ENCODE peak calls at places on chromosomes 16 and 17, in six cellular contexts. Y, E, V, J, M and P are unnamed samples.

GRCh38 chr16:14289692-14290340 is 218.7 kb downstream of the MRTFB start:
- DNase-seq in Y (no peak), E (peak), V (no peak), J (peak), M (no peak), P (peak)

GRCh38 chr17:80005360-80006338 is 30.0 kb downstream of the TBC1D16 start:
- DNase-seq in Y (peak), E (peak), V (no peak), J (peak), M (peak), P (peak)

GRCh38 chr17:6497496-6498221 is 53.4 kb downstream of the PIMREG start:
- DNase-seq in Y (no peak), E (no peak), V (no peak), J (no peak), M (no peak), P (no peak)

GRCh38 chr16:11079657-11080187 is 135.4 kb downstream of the CLEC16A start:
- DNase-seq in Y (no peak), E (peak), V (no peak), J (no peak), M (no peak), P (no peak)

GRCh38 chr16:10868562-10869469 is 8.2 kb upstream of the CIITA start:
- DNase-seq in Y (no peak), E (no peak), V (peak), J (no peak), M (no peak), P (no peak)

GRCh38 chr17:18258356-18259038 is at the start of gene FLII:
- DNase-seq in Y (peak), E (peak), V (peak), J (peak), M (peak), P (peak)

GRCh38 chr16:88706288-88706964 is at the start of the genes CTU2 and RNF166:
- DNase-seq in Y (peak), E (peak), V (peak), J (peak), M (peak), P (peak)

GRCh38 chr17:44655983-44656700 is at the start of gene MEIOC:
- DNase-seq in Y (no peak), E (no peak), V (no peak), J (peak), M (peak), P (no peak)

GRCh38 chr16:23119570-23119969 is 29.7 kb downstream of the USP31 start:
- DNase-seq in Y (no peak), E (peak), V (no peak), J (no peak), M (no peak), P (no peak)

GRCh38 chr16:3573146-3573815 is 3.9 kb downstream of the NLRC3 start:
- DNase-seq in Y (no peak), E (no peak), V (no peak), J (no peak), M (no peak), P (no peak)

GRCh38 chr17:75487351-75488070 is 27.8 kb downstream of the CASKIN2 start:
- DNase-seq in Y (no peak), E (no peak), V (no peak), J (no peak), M (no peak), P (no peak)

GRCh38 chr17:7562208-7562605 is 488 bp downstream of the SENP3 start:
- DNase-seq in Y (no peak), E (no peak), V (no peak), J (no peak), M (no peak), P (no peak)

GRCh38 chr17:44546711-44547606 is 10.3 kb upstream of the FZD2 start:
- DNase-seq in Y (no peak), E (peak), V (no peak), J (no peak), M (no peak), P (no peak)

GRCh38 chr17:14037453-14037852 is 31.9 kb upstream of the COX10 start:
- DNase-seq in Y (no peak), E (no peak), V (no peak), J (no peak), M (no peak), P (no peak)

GRCh38 chr17:17087424-17088103 is 45.3 kb downstream of the MPRIP start:
- DNase-seq in Y (no peak), E (no peak), V (no peak), J (no peak), M (no peak), P (no peak)

GRCh38 chr17:78723001-78723796 is 58.9 kb downstream of the CYTH1 start:
- DNase-seq in Y (no peak), E (peak), V (peak), J (no peak), M (peak), P (no peak)

GRCh38 chr16:8958344-8958808 is 5.3 kb downstream of the USP7 start:
- DNase-seq in Y (no peak), E (peak), V (peak), J (no peak), M (no peak), P (no peak)

GRCh38 chr17:67696347-67696746 is 21.4 kb upstream of the NOL11 start:
- DNase-seq in Y (no peak), E (peak), V (no peak), J (no peak), M (no peak), P (no peak)

GRCh38 chr16:20393801-20394637 is 10.5 kb downstream of the PDILT start:
- DNase-seq in Y (no peak), E (no peak), V (no peak), J (no peak), M (no peak), P (no peak)

GRCh38 chr16:19875900-19876299 is 8.7 kb downstream of the GPRC5B start:
- DNase-seq in Y (no peak), E (no peak), V (no peak), J (no peak), M (no peak), P (no peak)

GRCh38 chr16:72400257-72401078 is 228.5 kb upstream of the PMFBP1 start:
- DNase-seq in Y (peak), E (peak), V (no peak), J (peak), M (peak), P (peak)

GRCh38 chr17:81731271-81731670 is 19.2 kb downstream of the SLC25A10 start:
- DNase-seq in Y (no peak), E (no peak), V (no peak), J (no peak), M (no peak), P (no peak)

GRCh38 chr16:4958510-4959111 is 481 bp downstream of the SEC14L5 start:
- DNase-seq in Y (no peak), E (no peak), V (no peak), J (no peak), M (no peak), P (no peak)

GRCh38 chr17:46035112-46035818 is 36.2 kb downstream of the STH start:
- DNase-seq in Y (peak), E (no peak), V (no peak), J (no peak), M (no peak), P (no peak)

GRCh38 chr17:77457572-77458201 is 316.9 kb downstream of the SEC14L1 start:
- DNase-seq in Y (no peak), E (no peak), V (no peak), J (no peak), M (no peak), P (no peak)

GRCh38 chr17:42519546-42520444 is 16.2 kb upstream of the NAGLU start:
- DNase-seq in Y (peak), E (peak), V (peak), J (peak), M (peak), P (peak)

GRCh38 chr17:1977583-1978395 is 47.3 kb downstream of the RTN4RL1 start:
- DNase-seq in Y (no peak), E (no peak), V (no peak), J (no peak), M (no peak), P (no peak)

GRCh38 chr17:73316919-73317505 is 5.2 kb upstream of the CDC42EP4 start:
- DNase-seq in Y (no peak), E (peak), V (no peak), J (no peak), M (no peak), P (no peak)

GRCh38 chr17:82464567-82464929 is 6.0 kb downstream of the NARF start:
- DNase-seq in Y (no peak), E (no peak), V (no peak), J (no peak), M (no peak), P (no peak)

GRCh38 chr16:66549284-66550131 is at the start of gene TK2:
- DNase-seq in Y (peak), E (peak), V (peak), J (no peak), M (peak), P (peak)

GRCh38 chr16:24645739-24646645 is 83.5 kb upstream of the TNRC6A start:
- DNase-seq in Y (no peak), E (peak), V (no peak), J (peak), M (no peak), P (no peak)

GRCh38 chr17:32688221-32688620 is 188.7 kb downstream of the MYO1D start:
- DNase-seq in Y (no peak), E (no peak), V (no peak), J (no peak), M (no peak), P (no peak)

GRCh38 chr17:75338335-75338734 is 49.1 kb upstream of the SLC25A19 start:
- DNase-seq in Y (no peak), E (no peak), V (no peak), J (no peak), M (no peak), P (no peak)

GRCh38 chr17:61862105-61862574 is 1.2 kb downstream of the BRIP1 start:
- DNase-seq in Y (no peak), E (peak), V (no peak), J (no peak), M (no peak), P (no peak)

GRCh38 chr17:48002208-48002919 is 31.5 kb downstream of the CDK5RAP3 start:
- DNase-seq in Y (no peak), E (peak), V (no peak), J (peak), M (no peak), P (no peak)

GRCh38 chr16:27532088-27532810 is 17.5 kb downstream of the GTF3C1 start:
- DNase-seq in Y (no peak), E (no peak), V (no peak), J (no peak), M (no peak), P (no peak)

DNA sequence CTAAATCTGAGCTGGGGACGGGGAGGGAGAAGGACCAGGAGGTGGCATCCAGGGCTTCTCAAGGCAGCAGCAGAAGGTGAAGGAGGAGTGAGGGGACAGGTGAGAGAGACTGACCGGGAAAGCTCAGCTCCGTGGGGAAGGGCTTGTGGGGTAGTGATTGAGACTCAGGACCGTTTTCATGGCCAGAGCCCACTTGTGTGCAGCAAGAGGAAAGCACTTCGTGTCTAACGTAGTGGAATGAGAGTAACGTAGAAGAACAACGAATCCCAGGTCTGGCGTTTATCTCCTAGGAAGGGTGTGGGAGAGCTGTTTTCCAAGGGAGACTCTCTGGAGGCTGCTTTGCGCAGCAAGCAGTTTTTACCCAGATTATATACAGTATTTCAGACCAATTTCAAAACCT is 1.3 kb upstream of the CDH3 start:
- DNase-seq in Y (no peak), E (no peak), V (no peak), J (no peak), M (no peak), P (no peak)
- H3K4me3 ChIP-seq in Y (no peak), E (no peak), V (no peak), J (no peak), M (no peak), P (no peak)

DNA sequence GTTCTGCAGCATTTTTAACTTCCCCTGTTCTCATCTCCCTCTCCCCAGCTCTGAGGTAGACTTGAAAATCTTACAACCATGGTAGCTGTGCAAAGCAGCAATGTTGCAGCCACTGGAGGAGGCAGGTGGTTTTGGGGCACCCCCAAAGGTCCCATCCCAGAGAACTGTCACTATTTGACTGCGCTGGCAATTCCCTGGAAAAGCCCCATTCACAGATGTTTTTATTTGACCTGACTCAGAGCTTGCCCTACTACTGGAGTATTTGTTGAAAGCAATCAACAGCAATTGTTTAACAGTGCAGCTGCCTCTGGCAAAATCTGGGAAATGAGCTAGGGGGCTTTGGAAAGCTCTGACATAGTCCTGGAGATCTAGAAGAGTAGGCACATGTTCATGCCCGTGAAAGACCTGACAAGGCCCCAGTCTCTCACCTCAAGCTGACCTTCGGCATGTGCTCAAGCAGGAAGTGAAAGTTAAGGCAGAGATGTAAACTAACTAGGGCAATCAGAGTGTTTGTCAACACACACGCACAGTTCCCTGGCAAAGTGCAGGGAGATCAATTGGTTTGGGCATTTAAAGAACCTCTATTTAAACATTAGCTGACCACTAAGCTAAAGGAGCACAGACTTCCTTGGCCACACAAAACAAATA is 19.7 kb upstream of the PIK3R5 start:
- DNase-seq in Y (no peak), E (no peak), V (no peak), J (no peak), M (no peak), P (no peak)
- H3K4me3 ChIP-seq in Y (no peak), E (no peak), V (no peak), J (no peak), M (no peak), P (no peak)

GRCh38 chr17:28041068-28041843 is 1.2 kb upstream of the NLK start:
- DNase-seq in Y (peak), E (peak), V (peak), J (peak), M (peak), P (peak)
- H3K4me3 ChIP-seq in Y (peak), E (peak), V (peak), J (peak), M (peak), P (peak)

GRCh38 chr16:56628486-56629035 is 3.0 kb downstream of the MT1E start:
- DNase-seq in Y (peak), E (no peak), V (no peak), J (no peak), M (no peak), P (no peak)

GRCh38 chr16:56625943-56626654 is 518 bp downstream of the MT1E start:
- DNase-seq in Y (peak), E (peak), V (peak), J (no peak), M (no peak), P (no peak)

GRCh38 chr16:56623637-56624036 is 1.9 kb upstream of the MT1E start:
- DNase-seq in Y (no peak), E (no peak), V (no peak), J (no peak), M (no peak), P (no peak)

GRCh38 chr16:56626685-56627084 is 1.1 kb downstream of the MT1E start:
- DNase-seq in Y (peak), E (no peak), V (no peak), J (no peak), M (no peak), P (no peak)

GRCh38 chr16:56625140-56625942 is at the start of gene MT1E:
- DNase-seq in Y (peak), E (peak), V (peak), J (no peak), M (no peak), P (no peak)
- H3K4me3 ChIP-seq in Y (peak), E (peak), V (peak), J (no peak), M (peak), P (peak)

DNA sequence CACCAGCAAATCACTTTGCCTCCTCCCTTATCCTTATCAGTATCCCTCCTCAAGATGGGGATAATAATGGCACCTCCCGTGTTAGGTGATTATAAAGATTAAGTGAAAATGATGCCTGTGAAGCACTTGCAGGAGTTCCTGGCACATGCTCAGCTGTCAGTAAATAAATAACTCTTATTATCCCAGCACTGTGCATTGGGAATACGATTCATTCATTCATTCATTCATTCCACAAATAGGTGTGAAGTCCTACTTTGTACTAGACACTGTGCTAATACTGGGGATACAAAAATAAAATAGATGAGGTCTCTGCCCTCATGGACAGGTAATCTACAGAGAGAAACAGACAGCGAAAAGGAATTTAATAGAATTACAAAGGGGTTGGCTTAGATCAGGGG is 2.0 kb downstream of the XYLT2 start:
- DNase-seq in Y (no peak), E (no peak), V (no peak), J (no peak), M (no peak), P (no peak)
- H3K4me3 ChIP-seq in Y (no peak), E (peak), V (no peak), J (no peak), M (peak), P (no peak)